ENCODE peak calls at places on chromosomes 6 and 20, in seven cellular contexts. L is GM03348; M is ACHN; O is neural crest cell; J is CD8-positive, alpha-beta T cell; W is transverse colon; A is psoas muscle. F is an unnamed sample.

GRCh38 chr20:46260480-46260879 is 47.8 kb downstream of the CDH22 start:
- DNase-seq in L (no peak), M (no peak), O (no peak), J (no peak), W (no peak), A (peak), F (no peak)

GRCh38 chr6:106511274-106512047 is 117.8 kb downstream of the RTN4IP1 start:
- DNase-seq in L (peak), M (peak), O (no peak), J (peak), W (peak), A (peak), F (no peak)

GRCh38 chr6:11016452-11016851 is 27.7 kb downstream of the ELOVL2 start:
- DNase-seq in L (no peak), M (no peak), O (no peak), J (no peak), W (no peak), A (no peak), F (no peak)

GRCh38 chr6:161407581-161407980 is 133.7 kb upstream of the AGPAT4 start:
- DNase-seq in L (no peak), M (peak), O (no peak), J (no peak), W (no peak), A (no peak), F (no peak)

GRCh38 chr6:84764332-84765049 is at the start of gene TBX18:
- DNase-seq in L (peak), M (peak), O (peak), J (no peak), W (peak), A (peak), F (peak)

GRCh38 chr20:50290815-50291214 is 100.2 kb downstream of the CEBPB start:
- DNase-seq in L (no peak), M (no peak), O (no peak), J (no peak), W (no peak), A (peak), F (no peak)

GRCh38 chr6:16481680-16482079 is 243.3 kb downstream of the GMPR start:
- DNase-seq in L (no peak), M (no peak), O (no peak), J (peak), W (no peak), A (no peak), F (no peak)

GRCh38 chr20:14069796-14070195 is 74.5 kb downstream of the MACROD2 start:
- DNase-seq in L (peak), M (no peak), O (no peak), J (no peak), W (no peak), A (no peak), F (no peak)

GRCh38 chr6:26258199-26258977 is 106.6 kb upstream of the BTN3A2 start:
- DNase-seq in L (no peak), M (peak), O (no peak), J (no peak), W (no peak), A (no peak), F (no peak)

GRCh38 chr20:50992733-50993457 is 30.0 kb downstream of the KCNG1 start:
- DNase-seq in L (peak), M (peak), O (peak), J (peak), W (peak), A (no peak), F (peak)

GRCh38 chr6:134724653-134725340 is 225.1 kb downstream of the ALDH8A1 start:
- DNase-seq in L (no peak), M (no peak), O (no peak), J (no peak), W (no peak), A (no peak), F (peak)

GRCh38 chr6:136723780-136724179 is 68.5 kb downstream of the MAP3K5 start:
- DNase-seq in L (no peak), M (peak), O (no peak), J (peak), W (no peak), A (no peak), F (no peak)

GRCh38 chr6:104928141-104928540 is 28.8 kb upstream of the LIN28B start:
- DNase-seq in L (no peak), M (no peak), O (no peak), J (no peak), W (no peak), A (no peak), F (no peak)

GRCh38 chr6:139407718-139408222 is 33.3 kb upstream of the CITED2 start:
- DNase-seq in L (peak), M (peak), O (no peak), J (no peak), W (no peak), A (no peak), F (no peak)

GRCh38 chr6:160131636-160132296 is 10.2 kb downstream of the SLC22A1 start:
- DNase-seq in L (no peak), M (no peak), O (no peak), J (no peak), W (no peak), A (no peak), F (no peak)

GRCh38 chr20:20641783-20642182 is 70.7 kb downstream of the RALGAPA2 start:
- DNase-seq in L (no peak), M (no peak), O (no peak), J (no peak), W (no peak), A (no peak), F (no peak)

GRCh38 chr6:25027221-25027916 is 91.6 kb upstream of the RIPOR2 start:
- DNase-seq in L (no peak), M (no peak), O (no peak), J (peak), W (peak), A (no peak), F (peak)

GRCh38 chr6:105184921-105185320 is 5.1 kb upstream of the POPDC3 start:
- DNase-seq in L (no peak), M (no peak), O (no peak), J (no peak), W (no peak), A (no peak), F (no peak)

GRCh38 chr20:17809714-17810631 is 110.2 kb downstream of the BANF2 start:
- DNase-seq in L (peak), M (no peak), O (no peak), J (no peak), W (no peak), A (no peak), F (no peak)

GRCh38 chr6:99330159-99330558 is 19.3 kb downstream of the FAXC start:
- DNase-seq in L (peak), M (peak), O (peak), J (peak), W (peak), A (no peak), F (peak)

GRCh38 chr6:44119704-44120262 is 7.5 kb downstream of the MRPL14 start:
- DNase-seq in L (peak), M (no peak), O (no peak), J (no peak), W (no peak), A (no peak), F (no peak)

GRCh38 chr6:27839303-27840081 is 72.7 kb downstream of the OR2B2 start:
- DNase-seq in L (peak), M (peak), O (no peak), J (no peak), W (peak), A (peak), F (peak)

GRCh38 chr6:158567871-158568401 is 8.0 kb downstream of the TMEM181 start:
- DNase-seq in L (no peak), M (no peak), O (no peak), J (no peak), W (no peak), A (no peak), F (no peak)

GRCh38 chr6:68126089-68126749 is 508.9 kb upstream of the ADGRB3 start:
- DNase-seq in L (no peak), M (no peak), O (no peak), J (no peak), W (no peak), A (no peak), F (no peak)

GRCh38 chr6:48985025-48985424 is 478.0 kb downstream of the MMUT start:
- DNase-seq in L (no peak), M (no peak), O (no peak), J (no peak), W (no peak), A (no peak), F (no peak)

GRCh38 chr6:29494131-29494530 is 6.4 kb upstream of the MAS1L start:
- DNase-seq in L (no peak), M (no peak), O (no peak), J (no peak), W (no peak), A (no peak), F (no peak)

GRCh38 chr6:157462956-157463742 is 82.2 kb downstream of the ZDHHC14 start:
- DNase-seq in L (no peak), M (no peak), O (no peak), J (no peak), W (no peak), A (no peak), F (no peak)

F was measured in mucosa of gallbladder.